ENCODE peak calls at places on chromosomes 11 and 22, in seven cellular contexts. R, X, D, N, E, J and U are unnamed samples. For H3K9me3, the result is how much of the 10 kb centered on the place peaks cover.

GRCh38 chr22:27546157-27546556 is 255.4 kb downstream of the MN1 start:
- DNase-seq in R (no peak), X (no peak), D (no peak), N (no peak), E (no peak), J (no peak), U (no peak)

GRCh38 chr22:45170001-45170466 is 6.3 kb downstream of the NUP50 start:
- DNase-seq in R (peak), X (peak), D (no peak), N (no peak), E (no peak), J (no peak), U (no peak)

GRCh38 chr22:21710156-21710555 is 25.4 kb downstream of the YPEL1 start:
- DNase-seq in R (no peak), X (peak), D (no peak), N (no peak), E (no peak), J (no peak), U (no peak)

GRCh38 chr11:35344990-35345655 is 74.2 kb downstream of the SLC1A2 start:
- DNase-seq in R (no peak), X (no peak), D (no peak), N (peak), E (no peak), J (peak), U (no peak)

GRCh38 chr11:15793032-15793996 is 563.0 kb downstream of the SOX6 start:
- DNase-seq in R (peak), X (peak), D (no peak), N (no peak), E (no peak), J (no peak), U (no peak)

GRCh38 chr11:111736621-111737055 is 29.6 kb downstream of the PPP2R1B start:
- DNase-seq in R (peak), X (no peak), D (no peak), N (no peak), E (no peak), J (no peak), U (no peak)

GRCh38 chr22:36334838-36335603 is 52.7 kb downstream of the MYH9 start:
- DNase-seq in R (peak), X (peak), D (peak), N (no peak), E (peak), J (no peak), U (no peak)

GRCh38 chr22:20629401-20629800 is 122.0 kb downstream of the MED15 start:
- DNase-seq in R (no peak), X (no peak), D (no peak), N (no peak), E (no peak), J (no peak), U (no peak)

GRCh38 chr11:134754196-134754822 is 342.3 kb upstream of the B3GAT1 start:
- DNase-seq in R (no peak), X (no peak), D (no peak), N (no peak), E (peak), J (no peak), U (no peak)

GRCh38 chr11:62806611-62807121 is 1.4 kb upstream of the NXF1 start:
- DNase-seq in R (peak), X (no peak), D (no peak), N (peak), E (no peak), J (peak), U (no peak)

GRCh38 chr11:116990061-116990473 is 108.2 kb downstream of the SIK3 start:
- DNase-seq in R (peak), X (peak), D (no peak), N (no peak), E (no peak), J (no peak), U (no peak)

GRCh38 chr11:14789879-14790484 is 102.0 kb downstream of the CYP2R1 start:
- DNase-seq in R (no peak), X (peak), D (no peak), N (no peak), E (no peak), J (no peak), U (no peak)

GRCh38 chr22:42994917-42995562 is 19.9 kb downstream of the PACSIN2 start:
- DNase-seq in R (peak), X (peak), D (peak), N (peak), E (no peak), J (peak), U (no peak)

GRCh38 chr22:17881366-17881765 is 107.1 kb upstream of the BID start:
- DNase-seq in R (no peak), X (no peak), D (no peak), N (no peak), E (no peak), J (no peak), U (no peak)

GRCh38 chr11:102869354-102869753 is 5.4 kb downstream of the MMP12 start:
- DNase-seq in R (no peak), X (peak), D (no peak), N (no peak), E (no peak), J (no peak), U (no peak)

GRCh38 chr11:110513521-110514450 is 84.0 kb downstream of the FDX1 start:
- DNase-seq in R (no peak), X (no peak), D (peak), N (no peak), E (no peak), J (no peak), U (no peak)

GRCh38 chr11:70680781-70681281 is 282.5 kb downstream of the CTTN start:
- DNase-seq in R (no peak), X (no peak), D (no peak), N (peak), E (no peak), J (no peak), U (no peak)

GRCh38 chr11:44894217-44894617 is 56.5 kb downstream of the TP53I11 start:
- DNase-seq in R (peak), X (peak), D (peak), N (peak), E (peak), J (peak), U (peak)

GRCh38 chr11:122215244-122215992 is 99.4 kb upstream of the BLID start:
- DNase-seq in R (peak), X (peak), D (peak), N (peak), E (no peak), J (peak), U (no peak)

GRCh38 chr11:121810291-121810690 is 305.7 kb downstream of the BLID start:
- DNase-seq in R (peak), X (peak), D (no peak), N (no peak), E (no peak), J (no peak), U (no peak)

GRCh38 chr11:62925745-62926668 is 4.8 kb upstream of the CHRM1 start:
- DNase-seq in R (no peak), X (no peak), D (peak), N (no peak), E (no peak), J (no peak), U (no peak)

GRCh38 chr11:128956401-128957203 is 13.9 kb upstream of the TP53AIP1 start:
- DNase-seq in R (peak), X (peak), D (no peak), N (no peak), E (no peak), J (no peak), U (no peak)

GRCh38 chr11:120771551-120772060 is 252.3 kb upstream of the TBCEL start:
- DNase-seq in R (no peak), X (no peak), D (no peak), N (no peak), E (no peak), J (no peak), U (no peak)

GRCh38 chr11:74957937-74958629 is 9.0 kb downstream of the SPCS2 start:
- DNase-seq in R (no peak), X (no peak), D (no peak), N (no peak), E (no peak), J (no peak), U (no peak)

GRCh38 chr11:15159085-15159484 is 44.4 kb downstream of the INSC start:
- DNase-seq in R (no peak), X (peak), D (no peak), N (no peak), E (no peak), J (no peak), U (no peak)

GRCh38 chr11:99068832-99069231 is 48.1 kb downstream of the CNTN5 start:
- DNase-seq in R (no peak), X (peak), D (no peak), N (no peak), E (no peak), J (no peak), U (no peak)

GRCh38 chr11:99063331-99063730 is 42.6 kb downstream of the CNTN5 start:
- DNase-seq in R (no peak), X (no peak), D (no peak), N (no peak), E (no peak), J (no peak), U (no peak)

GRCh38 chr11:99069831-99070444 is 49.2 kb downstream of the CNTN5 start:
- DNase-seq in R (no peak), X (peak), D (no peak), N (no peak), E (no peak), J (no peak), U (no peak)

GRCh38 chr11:99066609-99067008 is 45.9 kb downstream of the CNTN5 start:
- DNase-seq in R (no peak), X (no peak), D (no peak), N (no peak), E (no peak), J (no peak), U (no peak)
- H3K9me3 ChIP-seq in R (under half), X (under half), D (under half), N (under half), E (under half), J (under half), U (under half)

GRCh38 chr11:3658252-3658651 is 12.9 kb downstream of the CHRNA10 start:
- DNase-seq in R (no peak), X (no peak), D (no peak), N (no peak), E (no peak), J (no peak), U (no peak)
- H3K9me3 ChIP-seq in R (under half), X (under half), D (under half), N (under half), E (under half), J (under half), U (under half)

GRCh38 chr22:48806227-48806781 is 1021.4 kb downstream of the BRD1 start:
- DNase-seq in R (no peak), X (no peak), D (no peak), N (no peak), E (no peak), J (no peak), U (no peak)
- H3K9me3 ChIP-seq in R (under half), X (under half), D (under half), N (under half), E (under half), J (under half), U (under half)

DNA sequence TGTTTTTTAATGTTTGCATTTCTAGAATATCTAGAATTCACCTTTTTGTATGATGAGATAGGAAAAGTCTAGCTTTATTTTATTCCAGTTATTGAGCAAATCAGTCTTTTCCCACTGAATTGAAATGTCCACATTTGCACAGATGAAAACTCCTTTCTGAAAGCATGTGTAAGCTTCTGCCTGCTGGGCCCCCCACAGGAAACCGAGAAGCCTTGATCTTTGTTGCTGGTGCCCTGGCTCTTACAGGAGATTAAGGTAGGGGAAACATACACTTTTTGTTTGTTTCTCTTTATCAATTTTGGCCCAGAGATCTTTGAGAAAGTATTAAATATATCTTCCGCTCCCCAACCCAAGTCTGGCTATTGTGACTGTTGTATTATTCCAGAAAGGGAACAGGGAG is 87.2 kb upstream of the GNAZ start:
- DNase-seq in R (no peak), X (no peak), D (no peak), N (no peak), E (no peak), J (no peak), U (no peak)
- H3K9me3 ChIP-seq in R (under half), X (under half), D (under half), N (under half), E (under half), J (under half), U (under half)

GRCh38 chr22:47553436-47553835 is 791.0 kb downstream of the TBC1D22A start:
- DNase-seq in R (no peak), X (no peak), D (no peak), N (no peak), E (no peak), J (no peak), U (no peak)
- H3K9me3 ChIP-seq in R (under half), X (under half), D (under half), N (under half), E (under half), J (under half), U (under half)

GRCh38 chr22:39098576-39098975 is 1.5 kb downstream of the APOBEC3H start:
- DNase-seq in R (no peak), X (no peak), D (no peak), N (no peak), E (no peak), J (no peak), U (no peak)
- H3K9me3 ChIP-seq in R (under half), X (under half), D (under half), N (under half), E (under half), J (under half), U (under half)

GRCh38 chr22:47328550-47329243 is 566.2 kb downstream of the TBC1D22A start:
- DNase-seq in R (peak), X (peak), D (peak), N (no peak), E (no peak), J (peak), U (no peak)
- H3K9me3 ChIP-seq in R (under half), X (under half), D (under half), N (under half), E (under half), J (under half), U (under half)

DNA sequence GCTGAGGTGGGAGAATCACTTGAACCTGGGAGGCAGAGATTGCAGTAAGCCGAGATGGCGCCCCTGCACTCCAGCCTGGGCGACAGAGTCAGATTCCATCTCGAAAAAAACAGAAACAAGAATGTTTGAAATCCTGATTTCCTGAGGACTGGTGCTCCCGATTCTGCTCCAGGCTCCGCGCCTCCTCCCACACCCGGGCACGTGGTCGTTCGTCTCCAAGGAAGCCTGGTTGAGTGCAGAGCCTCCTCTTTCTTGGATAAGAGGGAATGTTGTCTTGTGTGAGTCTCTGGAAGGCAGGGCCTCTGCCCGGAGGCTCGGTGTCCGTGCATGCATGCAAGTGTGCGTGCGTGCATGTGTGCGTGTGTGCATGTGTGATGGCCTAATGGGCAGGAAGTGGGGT is 30.1 kb downstream of the BRSK2 start:
- DNase-seq in R (no peak), X (no peak), D (no peak), N (no peak), E (no peak), J (no peak), U (no peak)
- H3K9me3 ChIP-seq in R (under half), X (under half), D (under half), N (under half), E (under half), J (half or more), U (under half)